ENCODE peak calls at places on chromosomes 3 and 15, in five cellular contexts. P is OCI-LY7, Q is PC-3, M is GM23248, X is MM.1S. H is an unnamed sample. For H3K4me1, the result is how much of the 10 kb centered on the place peaks cover.

GRCh38 chr3:115022835-115023398 is 124.2 kb downstream of the ZBTB20 start:
- DNase-seq in P (no peak), X (no peak), M (no peak), Q (peak), H (no peak)

GRCh38 chr3:36546196-36546595 is 165.9 kb downstream of the STAC start:
- DNase-seq in Q (no peak), M (no peak), X (no peak), P (no peak), H (no peak)

GRCh38 chr3:36679384-36680200 is 84.8 kb downstream of the DCLK3 start:
- DNase-seq in X (no peak), P (no peak), Q (peak), M (peak), H (no peak)

GRCh38 chr3:8423307-8423706 is 78.3 kb upstream of the LMCD1 start:
- DNase-seq in M (no peak), X (no peak), P (no peak), Q (no peak), H (no peak)

GRCh38 chr3:135760581-135760980 is 204.9 kb upstream of the PPP2R3A start:
- DNase-seq in M (no peak), Q (no peak), X (no peak), P (no peak), H (no peak)

GRCh38 chr3:15601399-15602145 is at the start of the genes BTD and HACL1:
- DNase-seq in X (peak), Q (peak), M (peak), P (peak), H (peak)

GRCh38 chr3:8198605-8199004 is 303.0 kb upstream of the LMCD1 start:
- DNase-seq in X (no peak), Q (no peak), M (no peak), P (no peak), H (no peak)

GRCh38 chr3:147409143-147410121 is at the start of gene ZIC1:
- DNase-seq in P (no peak), X (no peak), M (peak), Q (no peak), H (peak)

GRCh38 chr3:59482001-59482400 is 432.2 kb upstream of the CFAP20DC start:
- DNase-seq in X (no peak), Q (peak), P (no peak), M (no peak), H (no peak)

GRCh38 chr3:73502609-73503560 is 121.9 kb downstream of the PDZRN3 start:
- DNase-seq in X (peak), P (peak), Q (peak), M (peak), H (peak)

GRCh38 chr15:81182746-81183402 is 13.8 kb upstream of the IL16 start:
- DNase-seq in P (no peak), Q (no peak), M (peak), X (no peak), H (peak)

GRCh38 chr15:70258369-70259029 is 160.8 kb upstream of the TLE3 start:
- DNase-seq in M (peak), X (no peak), P (peak), Q (no peak), H (no peak)
- H2AFZ ChIP-seq in M (no peak), X (no peak), P (peak), Q (no peak), H (no peak)

DNA sequence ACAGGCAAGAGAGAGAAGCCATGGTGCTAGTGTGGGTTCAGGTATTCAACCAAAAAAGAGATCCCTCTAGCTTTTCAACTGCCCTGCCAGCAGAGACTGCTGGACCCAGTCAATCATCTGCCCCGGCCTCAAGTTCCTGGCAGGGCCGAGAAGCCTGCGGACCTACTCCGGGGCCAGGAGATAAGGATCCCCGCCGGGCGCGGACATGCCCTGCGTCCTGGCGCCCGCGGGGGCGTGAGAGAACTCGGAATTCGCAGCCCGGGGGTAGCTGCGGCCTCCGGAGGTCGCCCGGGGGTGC is 821 bp upstream of the MAGI1 start:
- DNase-seq in Q (peak), M (peak), X (no peak), P (no peak), H (peak)
- TF ChIP-seq EZH2phosphoT487 in Q (no peak), M (no peak), X (no peak), P (no peak), H (no peak)

GRCh38 chr3:50248387-50248786 is 12.4 kb downstream of the GNAI2 start:
- DNase-seq in P (no peak), M (peak), Q (peak), X (no peak), H (no peak)
- H3K4me1 ChIP-seq in P (under half), M (under half), Q (half or more), X (under half), H (under half)

DNA sequence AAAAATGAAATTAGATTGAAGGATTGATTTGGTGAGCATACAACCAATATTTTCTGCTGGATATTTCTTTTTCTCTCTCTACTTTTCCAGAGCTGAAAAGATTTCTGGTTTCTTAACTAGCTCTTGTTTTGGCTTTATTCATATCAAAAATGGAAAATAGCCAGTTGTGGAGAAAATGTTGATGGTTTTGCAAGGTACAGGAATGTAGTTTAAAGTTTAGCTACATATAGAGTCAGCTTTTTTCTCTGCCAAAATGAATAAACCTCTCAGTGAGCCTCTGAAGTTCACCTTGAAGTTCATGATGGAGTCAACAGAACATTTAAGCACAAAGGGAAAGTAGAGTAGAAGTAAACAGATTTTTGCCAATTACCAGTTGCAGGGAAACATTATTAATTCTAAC is 720.5 kb upstream of the ALCAM start:
- DNase-seq in X (no peak), Q (no peak), P (no peak), M (no peak), H (no peak)
- H2AFZ ChIP-seq in X (no peak), Q (no peak), P (no peak), M (no peak), H (no peak)

DNA sequence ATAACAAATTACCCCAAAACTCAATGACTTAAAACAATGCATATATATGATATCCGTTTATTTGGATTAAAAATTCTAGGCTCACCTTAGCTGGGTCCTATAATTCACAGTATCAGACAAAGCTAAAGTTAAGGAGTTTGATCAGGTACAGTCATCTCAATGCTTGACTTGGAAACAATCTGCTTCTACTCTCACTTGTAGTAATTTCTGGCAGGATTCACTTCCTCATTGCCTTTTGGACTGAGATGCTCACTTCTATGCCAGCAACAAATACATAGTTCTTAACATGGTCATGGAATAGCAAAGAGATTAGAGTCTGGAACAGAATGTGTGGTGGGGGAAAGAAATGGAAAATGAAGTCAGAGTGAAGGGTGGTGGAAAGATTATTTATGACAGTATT is 693.5 kb downstream of the CADM2 start:
- DNase-seq in Q (no peak), M (no peak), X (no peak), P (no peak), H (no peak)
- TF ChIP-seq EZH2phosphoT487 in Q (no peak), M (no peak), X (no peak), P (no peak), H (no peak)

DNA sequence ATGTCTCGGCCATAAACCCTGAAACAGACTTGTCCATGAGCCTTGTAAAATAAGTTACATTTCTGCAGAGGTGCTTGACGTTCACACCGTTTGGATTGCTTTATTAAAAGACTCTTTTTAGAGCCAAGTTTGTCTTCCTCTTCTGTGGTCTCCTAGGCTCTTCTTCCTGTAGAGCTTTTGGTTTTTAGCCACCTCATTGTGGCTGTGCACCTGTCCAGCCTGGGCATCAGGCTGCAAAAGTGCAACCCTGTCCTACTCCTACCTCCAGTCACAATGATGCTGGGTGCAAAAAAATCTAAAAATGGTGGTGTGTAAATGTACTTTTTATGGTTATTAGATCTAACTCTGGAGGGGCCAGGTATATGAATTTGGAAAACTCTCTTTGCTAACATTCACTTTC is 2.8 kb upstream of the RIOX2 start:
- DNase-seq in Q (no peak), M (no peak), P (peak), X (peak), H (no peak)
- H3K4me1 ChIP-seq in Q (under half), M (under half), P (under half), X (under half), H (under half)

DNA sequence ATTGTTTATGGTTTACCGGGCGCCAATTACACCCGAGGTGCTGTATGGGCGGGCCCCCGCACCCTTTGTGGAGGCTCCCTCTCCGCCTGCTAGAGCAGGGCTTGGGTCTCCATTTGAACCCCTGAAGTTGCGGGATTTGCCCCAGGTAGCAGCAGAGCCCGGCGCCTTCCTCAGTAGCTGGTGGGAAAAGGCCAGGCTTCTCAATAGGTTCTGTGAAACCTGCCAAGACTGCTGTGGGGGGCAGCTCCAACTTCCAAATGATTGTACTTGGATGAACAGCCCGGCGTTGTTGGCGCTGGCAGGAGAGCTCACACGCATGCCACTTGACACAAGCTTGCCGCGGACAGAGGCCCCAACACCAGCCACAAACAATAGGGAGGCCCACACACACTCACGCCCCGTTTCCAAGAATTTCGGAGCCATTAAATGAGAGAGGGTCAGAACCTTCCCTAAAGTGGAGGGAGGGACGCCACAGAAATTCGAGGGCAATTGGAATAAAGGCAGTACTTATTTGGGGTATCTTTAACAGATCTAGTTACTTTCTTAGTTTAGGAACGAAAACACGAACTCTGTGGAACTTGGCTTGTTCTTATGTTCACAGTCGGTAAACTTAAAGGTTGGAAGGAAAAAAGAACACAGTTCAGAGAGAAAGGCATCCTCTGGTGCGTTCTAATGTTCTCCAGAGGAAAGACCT is 1.4 kb downstream of the EPHB3 start:
- DNase-seq in Q (peak), X (no peak), P (no peak), M (peak), H (peak)
- H2AFZ ChIP-seq in Q (peak), X (no peak), P (no peak), M (peak), H (no peak)

GRCh38 chr3:64681015-64681414 is 6.8 kb downstream of the ADAMTS9 start:
- DNase-seq in Q (no peak), X (no peak), M (no peak), P (no peak), H (no peak)
- TF ChIP-seq EZH2phosphoT487 in Q (no peak), X (no peak), M (no peak), P (no peak), H (no peak)

H was measured in neural progenitor cell.